ENCODE peak calls at places on chromosome 12, in ten cellular contexts. One of them, this sample, is unnamed. For H3K4me1, the result is how much of the 10 kb centered on the place peaks cover.

GRCh38 chr12:115042341-115042740 is 358.4 kb upstream of the TBX3 start:
- DNase-seq in mammary epithelial cell: no peak
- DNase-seq in CD8-positive, alpha-beta memory T cell: no peak
- DNase-seq in spleen: no peak
- DNase-seq in endodermal cell: no peak
- DNase-seq in adrenal gland: no peak
- DNase-seq in transverse colon: no peak
- DNase-seq in IMR-90: peak
- DNase-seq in CD8-positive, alpha-beta T cell: no peak
- DNase-seq in mesendoderm: no peak
- DNase-seq in this sample: no peak

GRCh38 chr12:129394416-129394815 is 509.4 kb downstream of the TMEM132D start:
- DNase-seq in mammary epithelial cell: no peak
- DNase-seq in CD8-positive, alpha-beta memory T cell: no peak
- DNase-seq in spleen: no peak
- DNase-seq in endodermal cell: no peak
- DNase-seq in adrenal gland: no peak
- DNase-seq in transverse colon: no peak
- DNase-seq in IMR-90: no peak
- DNase-seq in CD8-positive, alpha-beta T cell: no peak
- DNase-seq in mesendoderm: no peak
- DNase-seq in this sample: no peak

GRCh38 chr12:64633940-64634337 is 23.6 kb downstream of the RASSF3 start:
- DNase-seq in mammary epithelial cell: peak
- DNase-seq in CD8-positive, alpha-beta memory T cell: no peak
- DNase-seq in spleen: no peak
- DNase-seq in endodermal cell: peak
- DNase-seq in adrenal gland: peak
- DNase-seq in transverse colon: peak
- DNase-seq in IMR-90: peak
- DNase-seq in CD8-positive, alpha-beta T cell: no peak
- DNase-seq in mesendoderm: peak
- DNase-seq in this sample: peak

GRCh38 chr12:15151141-15152091 is 69.8 kb downstream of the RERG start:
- DNase-seq in mammary epithelial cell: no peak
- DNase-seq in CD8-positive, alpha-beta memory T cell: no peak
- DNase-seq in spleen: no peak
- DNase-seq in endodermal cell: no peak
- DNase-seq in adrenal gland: no peak
- DNase-seq in transverse colon: no peak
- DNase-seq in IMR-90: no peak
- DNase-seq in CD8-positive, alpha-beta T cell: no peak
- DNase-seq in mesendoderm: peak
- DNase-seq in this sample: no peak

GRCh38 chr12:20105938-20106337 is 262.4 kb upstream of the PDE3A start:
- DNase-seq in mammary epithelial cell: no peak
- DNase-seq in CD8-positive, alpha-beta memory T cell: no peak
- DNase-seq in spleen: no peak
- DNase-seq in endodermal cell: no peak
- DNase-seq in adrenal gland: no peak
- DNase-seq in transverse colon: no peak
- DNase-seq in IMR-90: peak
- DNase-seq in CD8-positive, alpha-beta T cell: no peak
- DNase-seq in mesendoderm: no peak
- DNase-seq in this sample: no peak

GRCh38 chr12:127327986-127328385 is 939.0 kb upstream of the TMEM132C start:
- DNase-seq in mammary epithelial cell: peak
- DNase-seq in CD8-positive, alpha-beta memory T cell: no peak
- DNase-seq in spleen: no peak
- DNase-seq in endodermal cell: no peak
- DNase-seq in adrenal gland: no peak
- DNase-seq in transverse colon: no peak
- DNase-seq in IMR-90: no peak
- DNase-seq in CD8-positive, alpha-beta T cell: no peak
- DNase-seq in mesendoderm: no peak
- DNase-seq in this sample: no peak

GRCh38 chr12:29148065-29148957 is 767 bp upstream of the FAR2 start:
- DNase-seq in mammary epithelial cell: peak
- DNase-seq in CD8-positive, alpha-beta memory T cell: no peak
- DNase-seq in spleen: peak
- DNase-seq in endodermal cell: no peak
- DNase-seq in adrenal gland: peak
- DNase-seq in transverse colon: peak
- DNase-seq in IMR-90: no peak
- DNase-seq in CD8-positive, alpha-beta T cell: no peak
- DNase-seq in mesendoderm: peak
- DNase-seq in this sample: peak

GRCh38 chr12:110704750-110705149 is 15.8 kb upstream of the HVCN1 start:
- DNase-seq in mammary epithelial cell: peak
- DNase-seq in CD8-positive, alpha-beta memory T cell: no peak
- DNase-seq in spleen: no peak
- DNase-seq in endodermal cell: peak
- DNase-seq in adrenal gland: no peak
- DNase-seq in transverse colon: peak
- DNase-seq in IMR-90: no peak
- DNase-seq in CD8-positive, alpha-beta T cell: no peak
- DNase-seq in mesendoderm: peak
- DNase-seq in this sample: no peak

GRCh38 chr12:49942921-49943662 is 7.4 kb upstream of the AQP2 start:
- DNase-seq in mammary epithelial cell: no peak
- DNase-seq in CD8-positive, alpha-beta memory T cell: no peak
- DNase-seq in spleen: peak
- DNase-seq in endodermal cell: peak
- DNase-seq in adrenal gland: no peak
- DNase-seq in transverse colon: peak
- DNase-seq in IMR-90: no peak
- DNase-seq in CD8-positive, alpha-beta T cell: no peak
- DNase-seq in mesendoderm: no peak
- DNase-seq in this sample: peak

GRCh38 chr12:79482323-79482722 is 208.4 kb downstream of the PAWR start:
- DNase-seq in mammary epithelial cell: no peak
- DNase-seq in CD8-positive, alpha-beta memory T cell: no peak
- DNase-seq in spleen: no peak
- DNase-seq in endodermal cell: peak
- DNase-seq in adrenal gland: no peak
- DNase-seq in transverse colon: no peak
- DNase-seq in IMR-90: no peak
- DNase-seq in CD8-positive, alpha-beta T cell: no peak
- DNase-seq in mesendoderm: peak
- DNase-seq in this sample: no peak

GRCh38 chr12:105974738-105975137 is 164.0 kb downstream of the NUAK1 start:
- DNase-seq in mammary epithelial cell: no peak
- DNase-seq in CD8-positive, alpha-beta memory T cell: no peak
- DNase-seq in spleen: no peak
- DNase-seq in endodermal cell: no peak
- DNase-seq in adrenal gland: no peak
- DNase-seq in transverse colon: no peak
- DNase-seq in IMR-90: no peak
- DNase-seq in CD8-positive, alpha-beta T cell: no peak
- DNase-seq in mesendoderm: no peak
- DNase-seq in this sample: no peak
- H3K4me1 ChIP-seq in mammary epithelial cell: under half
- H3K4me1 ChIP-seq in CD8-positive, alpha-beta memory T cell: under half
- H3K4me1 ChIP-seq in spleen: under half
- H3K4me1 ChIP-seq in endodermal cell: under half
- H3K4me1 ChIP-seq in adrenal gland: under half
- H3K4me1 ChIP-seq in transverse colon: under half
- H3K4me1 ChIP-seq in IMR-90: under half
- H3K4me1 ChIP-seq in CD8-positive, alpha-beta T cell: under half
- H3K4me1 ChIP-seq in mesendoderm: under half
- H3K4me1 ChIP-seq in this sample: under half

DNA sequence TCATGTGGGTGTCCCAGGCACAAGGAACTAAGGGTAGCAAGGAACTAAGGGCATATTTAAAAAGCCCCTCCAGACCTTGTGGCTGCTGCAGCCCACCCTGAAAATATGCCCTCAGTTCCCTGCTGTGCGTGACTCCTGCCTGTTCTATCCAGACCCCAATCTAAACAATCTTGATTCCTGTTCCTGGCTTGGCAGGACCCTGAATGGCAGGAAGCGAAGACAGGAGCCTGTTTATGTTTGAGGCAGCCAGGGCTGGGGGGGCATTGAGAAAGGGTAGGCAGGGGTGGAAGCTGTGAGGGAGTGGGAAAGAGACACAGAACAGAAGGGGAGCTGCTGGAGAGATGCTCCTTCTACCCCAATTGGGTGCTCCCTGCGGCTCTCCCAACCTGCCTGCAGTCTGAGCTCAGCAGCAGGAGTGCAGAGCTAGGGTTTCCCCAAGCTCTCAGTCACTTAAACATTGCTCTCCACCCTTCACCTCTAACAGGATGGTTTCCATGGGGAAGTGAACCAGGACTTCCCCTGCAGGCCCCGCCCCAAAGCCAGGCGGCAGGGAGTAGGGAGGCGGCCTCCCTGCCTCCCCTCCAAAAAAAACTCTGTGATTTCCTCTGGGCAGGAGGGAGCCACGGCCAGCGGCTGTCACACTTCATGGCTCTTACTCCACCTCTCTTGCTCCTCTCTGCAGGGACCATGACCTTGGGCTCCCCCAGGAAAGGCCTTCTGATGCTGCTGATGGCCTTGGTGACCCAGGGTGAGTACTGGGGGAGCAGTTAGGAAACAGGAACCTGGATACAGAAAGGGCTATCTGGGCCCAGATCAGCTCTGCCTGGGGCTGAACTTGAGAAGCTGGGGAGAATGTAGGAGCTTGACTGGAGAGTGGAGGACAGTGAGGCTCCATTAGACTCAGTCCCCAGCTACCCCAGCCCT is 4.7 kb downstream of the ACVRL1 start:
- DNase-seq in mammary epithelial cell: no peak
- DNase-seq in CD8-positive, alpha-beta memory T cell: no peak
- DNase-seq in spleen: no peak
- DNase-seq in endodermal cell: peak
- DNase-seq in adrenal gland: no peak
- DNase-seq in transverse colon: peak
- DNase-seq in IMR-90: peak
- DNase-seq in CD8-positive, alpha-beta T cell: no peak
- DNase-seq in mesendoderm: peak
- DNase-seq in this sample: peak
- H3K4me1 ChIP-seq in mammary epithelial cell: under half
- H3K4me1 ChIP-seq in CD8-positive, alpha-beta memory T cell: under half
- H3K4me1 ChIP-seq in spleen: half or more
- H3K4me1 ChIP-seq in endodermal cell: under half
- H3K4me1 ChIP-seq in adrenal gland: under half
- H3K4me1 ChIP-seq in transverse colon: under half
- H3K4me1 ChIP-seq in IMR-90: under half
- H3K4me1 ChIP-seq in CD8-positive, alpha-beta T cell: under half
- H3K4me1 ChIP-seq in mesendoderm: under half
- H3K4me1 ChIP-seq in this sample: half or more

GRCh38 chr12:11897923-11898322 is 172.8 kb upstream of the BCL2L14 start:
- DNase-seq in mammary epithelial cell: no peak
- DNase-seq in CD8-positive, alpha-beta memory T cell: no peak
- DNase-seq in spleen: no peak
- DNase-seq in endodermal cell: no peak
- DNase-seq in adrenal gland: no peak
- DNase-seq in transverse colon: no peak
- DNase-seq in IMR-90: no peak
- DNase-seq in CD8-positive, alpha-beta T cell: no peak
- DNase-seq in mesendoderm: no peak
- DNase-seq in this sample: no peak

GRCh38 chr12:11893998-11894397 is 176.7 kb upstream of the BCL2L14 start:
- DNase-seq in mammary epithelial cell: no peak
- DNase-seq in CD8-positive, alpha-beta memory T cell: no peak
- DNase-seq in spleen: no peak
- DNase-seq in endodermal cell: no peak
- DNase-seq in adrenal gland: no peak
- DNase-seq in transverse colon: no peak
- DNase-seq in IMR-90: no peak
- DNase-seq in CD8-positive, alpha-beta T cell: no peak
- DNase-seq in mesendoderm: no peak
- DNase-seq in this sample: no peak

GRCh38 chr12:11894890-11895289 is 175.8 kb upstream of the BCL2L14 start:
- DNase-seq in mammary epithelial cell: no peak
- DNase-seq in CD8-positive, alpha-beta memory T cell: no peak
- DNase-seq in spleen: no peak
- DNase-seq in endodermal cell: peak
- DNase-seq in adrenal gland: no peak
- DNase-seq in transverse colon: no peak
- DNase-seq in IMR-90: no peak
- DNase-seq in CD8-positive, alpha-beta T cell: no peak
- DNase-seq in mesendoderm: no peak
- DNase-seq in this sample: no peak

GRCh38 chr12:11895421-11896064 is 175.2 kb upstream of the BCL2L14 start:
- DNase-seq in mammary epithelial cell: no peak
- DNase-seq in CD8-positive, alpha-beta memory T cell: no peak
- DNase-seq in spleen: no peak
- DNase-seq in endodermal cell: peak
- DNase-seq in adrenal gland: no peak
- DNase-seq in transverse colon: no peak
- DNase-seq in IMR-90: no peak
- DNase-seq in CD8-positive, alpha-beta T cell: no peak
- DNase-seq in mesendoderm: no peak
- DNase-seq in this sample: no peak

GRCh38 chr12:11896530-11896929 is 174.2 kb upstream of the BCL2L14 start:
- DNase-seq in mammary epithelial cell: no peak
- DNase-seq in CD8-positive, alpha-beta memory T cell: no peak
- DNase-seq in spleen: no peak
- DNase-seq in endodermal cell: no peak
- DNase-seq in adrenal gland: no peak
- DNase-seq in transverse colon: no peak
- DNase-seq in IMR-90: no peak
- DNase-seq in CD8-positive, alpha-beta T cell: no peak
- DNase-seq in mesendoderm: no peak
- DNase-seq in this sample: no peak
- H3K4me1 ChIP-seq in mammary epithelial cell: under half
- H3K4me1 ChIP-seq in CD8-positive, alpha-beta memory T cell: under half
- H3K4me1 ChIP-seq in spleen: under half
- H3K4me1 ChIP-seq in endodermal cell: under half
- H3K4me1 ChIP-seq in adrenal gland: under half
- H3K4me1 ChIP-seq in transverse colon: under half
- H3K4me1 ChIP-seq in IMR-90: under half
- H3K4me1 ChIP-seq in CD8-positive, alpha-beta T cell: under half
- H3K4me1 ChIP-seq in mesendoderm: under half
- H3K4me1 ChIP-seq in this sample: under half

DNA sequence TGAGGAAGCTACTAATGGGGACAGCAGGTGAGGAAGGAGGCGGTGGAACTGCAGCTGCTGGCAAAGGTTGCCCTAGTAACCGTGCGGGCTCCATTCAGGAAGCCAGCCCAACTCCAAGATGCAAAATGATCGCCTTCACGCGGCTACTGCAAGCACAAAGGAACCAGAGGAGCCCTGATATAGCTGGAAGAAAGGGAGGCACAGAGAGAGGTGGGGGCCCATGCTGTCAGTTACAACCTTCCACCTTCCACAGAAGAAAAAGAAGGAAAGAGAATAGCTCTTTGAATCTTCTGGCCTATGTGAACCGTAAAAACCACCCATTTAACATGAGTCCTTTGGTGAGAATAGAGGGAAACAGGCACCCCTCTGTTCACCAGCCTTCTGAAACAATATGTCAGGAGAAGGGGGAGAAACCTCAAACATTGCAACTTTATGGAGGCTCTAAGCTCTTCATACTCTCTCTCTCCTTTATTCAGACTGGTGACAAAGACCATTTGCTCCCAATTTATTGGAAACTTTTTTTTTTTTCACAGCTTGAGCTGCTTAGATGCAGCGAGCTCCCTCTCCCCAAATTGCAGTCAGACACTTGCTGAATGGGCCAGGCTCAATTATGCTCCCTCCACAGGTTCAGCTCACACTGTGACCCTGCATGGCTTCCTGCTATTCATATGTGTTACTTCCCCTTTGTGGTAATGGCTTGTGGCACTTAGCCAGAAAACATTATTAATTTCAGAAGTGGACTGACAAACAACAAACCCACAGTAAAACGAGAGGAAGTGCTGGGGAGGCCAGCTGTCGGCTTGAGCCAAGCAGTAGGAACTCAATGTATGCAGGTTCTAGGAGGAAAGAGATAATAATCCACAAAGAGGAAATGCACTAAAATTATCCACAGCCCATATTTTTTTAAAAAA is 6.2 kb downstream of the DUSP6 start:
- DNase-seq in mammary epithelial cell: peak
- DNase-seq in CD8-positive, alpha-beta memory T cell: no peak
- DNase-seq in spleen: peak
- DNase-seq in endodermal cell: peak
- DNase-seq in adrenal gland: peak
- DNase-seq in transverse colon: peak
- DNase-seq in IMR-90: peak
- DNase-seq in CD8-positive, alpha-beta T cell: no peak
- DNase-seq in mesendoderm: peak
- DNase-seq in this sample: peak
- H3K4me1 ChIP-seq in mammary epithelial cell: under half
- H3K4me1 ChIP-seq in CD8-positive, alpha-beta memory T cell: under half
- H3K4me1 ChIP-seq in spleen: half or more
- H3K4me1 ChIP-seq in endodermal cell: under half
- H3K4me1 ChIP-seq in adrenal gland: under half
- H3K4me1 ChIP-seq in transverse colon: under half
- H3K4me1 ChIP-seq in IMR-90: under half
- H3K4me1 ChIP-seq in CD8-positive, alpha-beta T cell: under half
- H3K4me1 ChIP-seq in mesendoderm: under half
- H3K4me1 ChIP-seq in this sample: half or more